ENCODE peak calls at places on chromosome 4, in six cellular contexts. H is WTC11, Y is MV-4-11, B is T-cell, N is GM13976, R is GM23248. W is an unnamed sample.

GRCh38 chr4:2256156-2256731 is 5.7 kb downstream of the MXD4 start:
- DNase-seq in H (no peak), Y (no peak), B (no peak), N (no peak), R (no peak), W (no peak)

GRCh38 chr4:184279496-184280082 is 61.9 kb upstream of the ENPP6 start:
- DNase-seq in H (no peak), Y (no peak), B (no peak), N (no peak), R (no peak), W (no peak)

GRCh38 chr4:155620637-155621036 is 46.0 kb upstream of the GUCY1A1 start:
- DNase-seq in H (no peak), Y (no peak), B (no peak), N (no peak), R (no peak), W (no peak)

GRCh38 chr4:163157157-163157556 is 9.5 kb downstream of the NAF1 start:
- DNase-seq in H (no peak), Y (no peak), B (no peak), N (no peak), R (peak), W (no peak)

GRCh38 chr4:38091636-38092035 is 131.4 kb downstream of the PTTG2 start:
- DNase-seq in H (no peak), Y (no peak), B (no peak), N (no peak), R (peak), W (no peak)

GRCh38 chr4:100224160-100224559 is 33.9 kb upstream of the DDIT4L start:
- DNase-seq in H (no peak), Y (no peak), B (no peak), N (no peak), R (no peak), W (no peak)

GRCh38 chr4:98564847-98565246 is 93.6 kb downstream of the TSPAN5 start:
- DNase-seq in H (no peak), Y (no peak), B (no peak), N (no peak), R (no peak), W (no peak)

GRCh38 chr4:128338634-128339355 is 51.2 kb upstream of the PGRMC2 start:
- DNase-seq in H (no peak), Y (no peak), B (no peak), N (no peak), R (peak), W (no peak)

GRCh38 chr4:182549386-182549785 is 306.2 kb downstream of the TENM3 start:
- DNase-seq in H (no peak), Y (no peak), B (no peak), N (no peak), R (no peak), W (no peak)

GRCh38 chr4:147546341-147546740 is 65.4 kb downstream of the EDNRA start:
- DNase-seq in H (no peak), Y (no peak), B (no peak), N (no peak), R (peak), W (no peak)

GRCh38 chr4:95093460-95093859 is 335.7 kb downstream of the BMPR1B start:
- DNase-seq in H (no peak), Y (no peak), B (no peak), N (no peak), R (no peak), W (no peak)

GRCh38 chr4:41396214-41396613 is 139.5 kb downstream of the UCHL1 start:
- DNase-seq in H (no peak), Y (no peak), B (no peak), N (no peak), R (no peak), W (no peak)

GRCh38 chr4:111959202-111959601 is 186.1 kb upstream of the FAM241A start:
- DNase-seq in H (no peak), Y (peak), B (no peak), N (no peak), R (peak), W (no peak)

GRCh38 chr4:34158883-34159282 is 2085.4 kb downstream of the ARAP2 start:
- DNase-seq in H (no peak), Y (no peak), B (no peak), N (no peak), R (no peak), W (no peak)

GRCh38 chr4:124431663-124432192 is 280.8 kb downstream of the ANKRD50 start:
- DNase-seq in H (no peak), Y (no peak), B (no peak), N (no peak), R (peak), W (no peak)

GRCh38 chr4:147134536-147135210 is 189.0 kb upstream of the TTC29 start:
- DNase-seq in H (no peak), Y (no peak), B (no peak), N (no peak), R (no peak), W (no peak)

GRCh38 chr4:82784615-82785247 is 13.9 kb downstream of the SCD5 start:
- DNase-seq in H (no peak), Y (no peak), B (no peak), N (no peak), R (peak), W (no peak)

GRCh38 chr4:26020896-26021295 is 106.9 kb downstream of the SMIM20 start:
- DNase-seq in H (no peak), Y (no peak), B (no peak), N (no peak), R (peak), W (no peak)

GRCh38 chr4:100109921-100110320 is 80.3 kb downstream of the DDIT4L start:
- DNase-seq in H (no peak), Y (no peak), B (no peak), N (no peak), R (no peak), W (no peak)

GRCh38 chr4:142648378-142648777 is 197.7 kb downstream of the INPP4B start:
- DNase-seq in H (no peak), Y (no peak), B (no peak), N (no peak), R (no peak), W (no peak)

GRCh38 chr4:178086324-178086723 is 644.1 kb upstream of the AGA start:
- DNase-seq in H (peak), Y (no peak), B (no peak), N (no peak), R (no peak), W (no peak)

GRCh38 chr4:139243448-139244365 is 36.3 kb downstream of the MGARP start:
- DNase-seq in H (no peak), Y (no peak), B (no peak), N (no peak), R (peak), W (no peak)